ENCODE peak calls at places on chromosomes 16 and 17, in six cellular contexts. S, Q, I, D, P and Z are unnamed samples. For H3K36me3, the result is how much of the 10 kb centered on the place peaks cover.

GRCh38 chr16:63744077-63744874 is 1377.6 kb downstream of the CDH11 start:
- DNase-seq in S (no peak), Q (no peak), I (no peak), D (no peak), P (no peak), Z (no peak)

GRCh38 chr16:88398170-88398873 is 15.6 kb downstream of the ZNF469 start:
- DNase-seq in S (no peak), Q (no peak), I (no peak), D (no peak), P (no peak), Z (no peak)

GRCh38 chr17:81264640-81265039 is 25.5 kb downstream of the NDUFAF8 start:
- DNase-seq in S (no peak), Q (no peak), I (no peak), D (no peak), P (no peak), Z (no peak)

GRCh38 chr17:79075433-79075805 is 795 bp downstream of the ENGASE start:
- DNase-seq in S (no peak), Q (no peak), I (no peak), D (no peak), P (no peak), Z (no peak)

GRCh38 chr16:80369559-80369958 is 171.2 kb upstream of the DYNLRB2 start:
- DNase-seq in S (no peak), Q (peak), I (no peak), D (no peak), P (peak), Z (peak)

GRCh38 chr17:78137392-78138203 is 7.0 kb downstream of the TMC8 start:
- DNase-seq in S (no peak), Q (peak), I (no peak), D (peak), P (no peak), Z (no peak)

GRCh38 chr16:48617711-48618148 is 7.8 kb upstream of the N4BP1 start:
- DNase-seq in S (no peak), Q (no peak), I (no peak), D (no peak), P (no peak), Z (no peak)

GRCh38 chr17:40843242-40843641 is 20.8 kb upstream of the KRT10 start:
- DNase-seq in S (no peak), Q (no peak), I (no peak), D (no peak), P (no peak), Z (no peak)

GRCh38 chr17:61221597-61222471 is 177.8 kb upstream of the TBX2 start:
- DNase-seq in S (no peak), Q (no peak), I (no peak), D (no peak), P (no peak), Z (no peak)

GRCh38 chr17:5044630-5045029 is 9.4 kb upstream of the SLC52A1 start:
- DNase-seq in S (no peak), Q (no peak), I (no peak), D (no peak), P (no peak), Z (no peak)

GRCh38 chr16:66931665-66932064 is 2.5 kb downstream of the CIAO2B start:
- DNase-seq in S (no peak), Q (no peak), I (no peak), D (no peak), P (no peak), Z (no peak)

GRCh38 chr17:45018514-45019176 is 32.8 kb downstream of the DCAKD start:
- DNase-seq in S (no peak), Q (no peak), I (no peak), D (peak), P (no peak), Z (no peak)

GRCh38 chr16:54875443-54875842 is 55.2 kb upstream of the IRX5 start:
- DNase-seq in S (no peak), Q (peak), I (no peak), D (no peak), P (no peak), Z (peak)

GRCh38 chr17:37293770-37294169 is 82.0 kb upstream of the C17orf78 start:
- DNase-seq in S (no peak), Q (no peak), I (no peak), D (no peak), P (no peak), Z (no peak)

GRCh38 chr16:4433228-4433627 is 7.6 kb downstream of the DNAJA3 start:
- DNase-seq in S (no peak), Q (no peak), I (no peak), D (no peak), P (no peak), Z (no peak)

GRCh38 chr17:55334285-55334684 is 69.5 kb downstream of the HLF start:
- DNase-seq in S (no peak), Q (no peak), I (no peak), D (no peak), P (no peak), Z (no peak)

GRCh38 chr16:57578521-57579360 is 36.3 kb downstream of the ADGRG5 start:
- DNase-seq in S (no peak), Q (no peak), I (no peak), D (peak), P (no peak), Z (no peak)

GRCh38 chr16:57508084-57508425 is 21.8 kb upstream of the DOK4 start:
- DNase-seq in S (no peak), Q (no peak), I (no peak), D (no peak), P (no peak), Z (no peak)

GRCh38 chr16:29815032-29815721 is 775 bp upstream of the PAGR1 start:
- DNase-seq in S (no peak), Q (peak), I (no peak), D (no peak), P (no peak), Z (no peak)

GRCh38 chr17:62093188-62094155 is 28.4 kb upstream of the MED13 start:
- DNase-seq in S (peak), Q (no peak), I (peak), D (no peak), P (peak), Z (no peak)

GRCh38 chr17:34883106-34884000 is 77.9 kb downstream of the CCT6B start:
- DNase-seq in S (no peak), Q (no peak), I (no peak), D (no peak), P (no peak), Z (peak)

GRCh38 chr16:27677300-27677699 is 127.4 kb downstream of the KATNIP start:
- DNase-seq in S (no peak), Q (no peak), I (no peak), D (no peak), P (peak), Z (no peak)

GRCh38 chr16:69223882-69224281 is 36.9 kb downstream of the SNTB2 start:
- DNase-seq in S (no peak), Q (no peak), I (no peak), D (no peak), P (no peak), Z (no peak)

GRCh38 chr17:57045868-57046671 is 39.0 kb upstream of the AKAP1 start:
- DNase-seq in S (no peak), Q (no peak), I (no peak), D (no peak), P (no peak), Z (no peak)

GRCh38 chr16:23026777-23027362 is 122.4 kb downstream of the USP31 start:
- DNase-seq in S (no peak), Q (peak), I (no peak), D (no peak), P (peak), Z (peak)

GRCh38 chr17:57541472-57542394 is 203.4 kb downstream of the CCDC182 start:
- DNase-seq in S (peak), Q (no peak), I (no peak), D (peak), P (no peak), Z (no peak)

GRCh38 chr16:3735541-3735940 is 18.2 kb upstream of the TRAP1 start:
- DNase-seq in S (no peak), Q (no peak), I (no peak), D (no peak), P (no peak), Z (no peak)

GRCh38 chr17:38451030-38451839 is 23.0 kb downstream of the ARHGAP23 start:
- DNase-seq in S (no peak), Q (peak), I (no peak), D (no peak), P (peak), Z (peak)

GRCh38 chr17:50046667-50047066 is 9.2 kb upstream of the ITGA3 start:
- DNase-seq in S (no peak), Q (no peak), I (no peak), D (no peak), P (no peak), Z (no peak)

GRCh38 chr17:74858672-74859438 is 830 bp downstream of the GRIN2C start:
- DNase-seq in S (no peak), Q (no peak), I (no peak), D (no peak), P (no peak), Z (no peak)

DNA sequence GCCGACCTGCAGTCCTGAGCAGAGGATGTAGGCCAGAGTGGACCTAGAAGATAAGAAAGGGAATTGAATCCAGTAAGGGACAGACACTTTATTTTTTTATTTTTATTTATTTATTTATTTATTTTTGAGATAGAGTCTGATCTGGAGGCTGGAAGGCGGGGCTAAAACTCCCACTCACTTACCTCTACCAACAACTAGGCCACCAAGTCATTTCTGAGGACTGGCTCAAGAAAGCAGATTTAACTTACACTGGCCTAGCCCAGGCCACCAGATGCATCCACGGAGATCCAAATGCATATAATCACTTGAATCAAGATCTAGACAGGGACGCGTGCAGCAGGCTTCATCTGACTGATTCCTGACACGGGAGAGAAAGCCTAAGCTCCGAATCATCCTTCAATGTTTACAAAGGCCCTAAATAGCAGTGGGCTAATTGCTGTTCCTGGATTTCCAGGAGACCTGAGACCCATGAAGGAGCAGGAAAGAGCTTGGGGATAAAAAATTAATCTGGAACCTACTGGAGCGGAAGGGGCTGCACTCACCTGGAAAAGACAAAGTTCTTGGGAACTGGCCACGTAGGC is 1.1 kb upstream of the ALOX12 start:
- DNase-seq in S (no peak), Q (no peak), I (no peak), D (no peak), P (no peak), Z (no peak)
- TF ChIP-seq ZNF274 in S (no peak), Q (no peak), I (no peak), D (no peak), P (no peak), Z (no peak)

GRCh38 chr16:59601452-59601851 is 867.3 kb upstream of the GOT2 start:
- DNase-seq in S (no peak), Q (no peak), I (no peak), D (no peak), P (no peak), Z (no peak)
- H3K36me3 ChIP-seq in S (under half), Q (under half), I (under half), D (under half), P (under half), Z (under half)

GRCh38 chr17:41894791-41895331 is 23.9 kb downstream of the ACLY start:
- DNase-seq in S (no peak), Q (no peak), I (no peak), D (no peak), P (no peak), Z (no peak)
- TF ChIP-seq YY1 in S (no peak), Q (no peak), I (no peak), D (no peak), P (no peak), Z (no peak)

GRCh38 chr16:26263406-26263805 is 571.6 kb downstream of the HS3ST4 start:
- DNase-seq in S (no peak), Q (no peak), I (no peak), D (no peak), P (no peak), Z (no peak)
- TF ChIP-seq ZNF274 in S (no peak), Q (no peak), I (no peak), D (no peak), P (no peak), Z (no peak)

GRCh38 chr17:16104189-16104588 is 104.6 kb downstream of the TTC19 start:
- DNase-seq in S (no peak), Q (no peak), I (no peak), D (no peak), P (no peak), Z (no peak)

GRCh38 chr17:16106161-16106891 is 106.7 kb downstream of the TTC19 start:
- DNase-seq in S (no peak), Q (no peak), I (no peak), D (no peak), P (peak), Z (no peak)

GRCh38 chr17:16107165-16107770 is 107.6 kb downstream of the TTC19 start:
- DNase-seq in S (no peak), Q (no peak), I (no peak), D (no peak), P (no peak), Z (no peak)

GRCh38 chr17:16108858-16109257 is 106.5 kb downstream of the NCOR1 start:
- DNase-seq in S (no peak), Q (no peak), I (no peak), D (no peak), P (no peak), Z (no peak)

DNA sequence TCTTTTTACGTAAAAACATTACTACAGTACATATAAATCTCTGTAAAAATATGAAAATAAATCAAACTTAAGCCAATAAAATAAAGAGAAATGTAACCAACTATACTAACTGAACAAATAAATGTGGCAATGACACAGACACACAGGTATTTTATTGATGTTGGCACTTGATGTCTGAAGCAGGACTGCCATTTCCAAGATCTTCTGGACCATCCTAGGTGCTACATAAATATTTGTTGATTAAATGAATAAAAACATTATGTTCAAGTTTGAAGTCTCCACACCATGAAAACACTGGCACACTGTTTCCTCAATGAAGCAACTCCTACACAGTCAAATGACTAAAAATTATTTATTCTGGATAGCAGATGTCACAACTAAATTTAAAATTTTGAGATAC is 106.9 kb downstream of the NCOR1 start:
- DNase-seq in S (no peak), Q (no peak), I (no peak), D (no peak), P (no peak), Z (no peak)
- H3K36me3 ChIP-seq in S (under half), Q (under half), I (under half), D (under half), P (under half), Z (under half)

DNA sequence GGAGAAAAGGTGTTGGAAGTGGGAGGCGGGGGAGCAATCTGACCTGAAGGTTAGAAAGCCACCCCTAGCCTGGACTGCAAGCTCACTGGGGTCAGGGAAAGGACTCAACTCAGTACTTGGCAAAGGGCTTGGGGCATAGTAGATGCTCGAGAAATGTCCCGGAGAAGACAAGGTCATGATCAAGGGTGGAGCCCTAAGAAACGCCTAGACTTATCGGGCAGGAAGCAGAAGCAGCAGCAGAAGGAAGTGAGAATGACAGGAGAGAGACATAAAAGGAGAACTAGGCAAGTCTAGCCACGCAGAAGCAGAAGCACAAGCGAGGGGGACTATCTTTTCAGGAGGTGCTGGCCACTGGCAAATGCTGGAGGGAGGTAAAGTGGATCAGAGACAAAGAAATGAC is 10.2 kb downstream of the COTL1 start:
- DNase-seq in S (no peak), Q (no peak), I (no peak), D (no peak), P (no peak), Z (no peak)
- TF ChIP-seq YY1 in S (no peak), Q (no peak), I (no peak), D (no peak), P (no peak), Z (no peak)

GRCh38 chr16:11784048-11784780 is 12.8 kb downstream of the ZC3H7A start:
- DNase-seq in S (no peak), Q (no peak), I (no peak), D (no peak), P (no peak), Z (no peak)

GRCh38 chr16:11779074-11779473 is 18.0 kb downstream of the ZC3H7A start:
- DNase-seq in S (no peak), Q (no peak), I (no peak), D (no peak), P (no peak), Z (no peak)

GRCh38 chr16:11783319-11784047 is 13.6 kb downstream of the ZC3H7A start:
- DNase-seq in S (no peak), Q (no peak), I (peak), D (peak), P (no peak), Z (no peak)

GRCh38 chr16:11780988-11781680 is 15.9 kb downstream of the ZC3H7A start:
- DNase-seq in S (no peak), Q (no peak), I (no peak), D (no peak), P (no peak), Z (no peak)

DNA sequence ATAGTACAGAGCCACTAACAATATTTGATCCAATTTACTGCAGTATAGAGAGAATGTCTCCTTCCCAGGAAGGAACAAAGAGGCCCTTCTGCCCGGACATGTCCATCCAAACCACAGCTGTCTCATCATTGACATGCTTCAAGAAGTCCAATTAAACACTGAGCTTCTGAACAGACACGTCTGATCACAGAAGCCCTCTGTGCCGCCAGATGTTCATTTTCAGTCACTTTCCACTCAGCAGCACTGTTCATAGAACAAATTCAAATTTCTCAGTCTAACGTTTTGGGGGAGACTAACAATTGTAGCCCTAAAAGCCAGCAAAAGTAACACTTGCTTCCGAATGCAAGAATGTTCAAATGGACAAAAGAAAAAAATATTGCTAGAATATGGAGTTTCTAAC is 15.3 kb downstream of the ZC3H7A start:
- DNase-seq in S (no peak), Q (no peak), I (peak), D (no peak), P (no peak), Z (no peak)
- TF ChIP-seq ZNF274 in S (no peak), Q (no peak), I (no peak), D (no peak), P (no peak), Z (no peak)